ENCODE peak calls at places on chromosomes 11 and 22, in four cellular contexts. S is HepG2, L is GM12878, G is K562. F is an unnamed sample.

GRCh38 chr22:31753005-31753633 is 700 bp upstream of the DEPDC5 start:
- DNase-seq in G (peak), L (no peak), S (peak), F (peak)

GRCh38 chr11:2779499-2779980 is 79.7 kb upstream of the KCNQ1OT1 start:
- DNase-seq in L (no peak), G (peak), S (no peak), F (no peak)

GRCh38 chr11:94171693-94172440 is 43.2 kb downstream of the PANX1 start:
- DNase-seq in S (peak), G (peak), L (no peak), F (peak)

GRCh38 chr11:69449320-69450063 is 32.0 kb upstream of the LINC01488 start:
- DNase-seq in S (peak), G (peak), L (no peak), F (no peak)

GRCh38 chr11:76236092-76237026 is 30.1 kb upstream of the WNT11 start:
- DNase-seq in S (no peak), L (no peak), G (peak), F (peak)

GRCh38 chr11:70464509-70465361 is 66.4 kb downstream of the CTTN start:
- DNase-seq in S (no peak), L (no peak), G (no peak), F (no peak)

GRCh38 chr22:27777128-27777527 is 24.4 kb downstream of the MN1 start:
- DNase-seq in L (no peak), S (no peak), G (no peak), F (no peak)

GRCh38 chr11:118913411-118914125 is 12.2 kb downstream of the BCL9L start:
- DNase-seq in G (no peak), S (no peak), L (no peak), F (no peak)

GRCh38 chr11:46457659-46458058 is 66.1 kb upstream of the CHRM4 start:
- DNase-seq in S (no peak), G (no peak), L (no peak), F (no peak)

GRCh38 chr11:66882540-66882939 is 25.7 kb downstream of the LRFN4 start:
- DNase-seq in S (no peak), G (no peak), L (no peak), F (no peak)

GRCh38 chr22:43230983-43231723 is 44.2 kb upstream of the TTLL12 start:
- DNase-seq in L (no peak), S (peak), G (peak), F (peak)

GRCh38 chr11:34495724-34496377 is 17.7 kb downstream of the ELF5 start:
- DNase-seq in S (peak), L (no peak), G (no peak), F (no peak)

GRCh38 chr11:119377112-119377901 is 4.2 kb downstream of the USP2 start:
- DNase-seq in G (peak), S (no peak), L (no peak), F (no peak)

GRCh38 chr22:19359554-19360299 is 68.2 kb upstream of the CLTCL1 start:
- DNase-seq in S (no peak), G (no peak), L (peak), F (no peak)

GRCh38 chr11:6022954-6023353 is 7.6 kb downstream of the OR56A1 start:
- DNase-seq in S (peak), L (peak), G (peak), F (no peak)

GRCh38 chr22:33242078-33242477 is 183.9 kb upstream of the SYN3 start:
- DNase-seq in L (no peak), S (no peak), G (no peak), F (no peak)

GRCh38 chr22:33240901-33241300 is 182.7 kb upstream of the SYN3 start:
- DNase-seq in L (no peak), S (no peak), G (no peak), F (no peak)
- TF ChIP-seq ATF2 in L (no peak), S (no peak), G (no peak), F (no peak)

GRCh38 chr11:12687216-12687623 is 13.0 kb downstream of the TEAD1 start:
- DNase-seq in S (no peak), G (peak), L (no peak), F (no peak)
- TF ChIP-seq ESRRA in S (no peak), G (no peak), L (no peak), F (no peak)

GRCh38 chr22:37476389-37477329 is 9.5 kb downstream of the MFNG start:
- DNase-seq in G (no peak), L (no peak), S (no peak), F (no peak)

GRCh38 chr22:37482244-37482643 is 3.9 kb downstream of the MFNG start:
- DNase-seq in L (no peak), G (no peak), S (no peak), F (no peak)

GRCh38 chr22:37481347-37481907 is 4.8 kb downstream of the MFNG start:
- DNase-seq in S (no peak), L (no peak), G (no peak), F (no peak)

GRCh38 chr22:37480387-37481346 is 5.5 kb downstream of the MFNG start:
- DNase-seq in S (no peak), G (no peak), L (no peak), F (no peak)

GRCh38 chr22:37479196-37479595 is 7.0 kb downstream of the MFNG start:
- DNase-seq in G (no peak), L (no peak), S (no peak), F (no peak)
- TF ChIP-seq ATF2 in G (no peak), L (no peak), S (no peak), F (no peak)

DNA sequence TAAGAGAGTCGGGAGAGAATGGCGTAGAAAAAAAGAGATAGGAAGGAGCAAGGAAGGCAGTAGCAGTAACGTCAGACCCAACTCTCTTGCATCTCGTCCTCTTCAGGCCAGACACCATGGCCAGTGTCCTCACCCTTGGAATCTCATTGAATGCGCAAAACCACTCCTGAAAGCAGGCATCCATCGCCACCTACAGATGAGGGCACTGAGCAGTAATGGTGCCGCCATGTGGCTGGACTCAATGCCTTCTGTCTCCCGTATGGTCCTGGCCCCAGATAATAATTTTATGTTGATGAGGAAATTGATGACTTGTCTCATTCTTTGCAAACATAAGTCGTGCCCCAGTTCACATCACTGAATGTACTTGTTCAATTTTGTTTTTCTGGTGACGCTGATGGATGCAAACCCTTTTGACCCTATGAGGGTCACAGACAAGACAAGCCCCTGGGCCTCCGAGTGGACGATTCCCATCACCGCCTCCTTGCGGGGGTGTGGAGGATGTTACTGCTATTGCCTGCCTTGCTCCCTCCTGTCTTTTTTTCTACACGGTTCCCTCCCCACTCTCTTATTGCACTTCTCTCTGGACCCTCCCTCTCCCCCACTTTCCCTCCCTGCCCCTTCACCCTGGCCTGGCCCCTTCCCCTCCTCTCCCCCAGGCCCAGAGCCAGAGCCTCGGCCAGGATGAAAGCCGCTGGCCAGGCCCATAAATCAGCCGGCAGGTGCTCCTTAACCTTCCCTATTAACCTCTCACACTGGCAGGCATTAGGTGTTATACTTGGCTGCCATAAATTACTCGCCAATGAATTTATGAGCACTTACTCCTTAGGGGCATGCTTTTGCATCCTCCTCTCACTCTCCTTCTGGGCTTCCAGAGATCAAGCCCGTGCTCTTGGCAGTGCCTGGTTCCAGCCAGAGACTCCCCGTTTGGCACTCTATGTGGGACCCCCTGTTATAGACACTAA is 18.1 kb upstream of the ALX4 start:
- DNase-seq in G (no peak), L (no peak), S (no peak), F (no peak)
- TF ChIP-seq ESRRA in G (no peak), L (no peak), S (no peak), F (no peak)

DNA sequence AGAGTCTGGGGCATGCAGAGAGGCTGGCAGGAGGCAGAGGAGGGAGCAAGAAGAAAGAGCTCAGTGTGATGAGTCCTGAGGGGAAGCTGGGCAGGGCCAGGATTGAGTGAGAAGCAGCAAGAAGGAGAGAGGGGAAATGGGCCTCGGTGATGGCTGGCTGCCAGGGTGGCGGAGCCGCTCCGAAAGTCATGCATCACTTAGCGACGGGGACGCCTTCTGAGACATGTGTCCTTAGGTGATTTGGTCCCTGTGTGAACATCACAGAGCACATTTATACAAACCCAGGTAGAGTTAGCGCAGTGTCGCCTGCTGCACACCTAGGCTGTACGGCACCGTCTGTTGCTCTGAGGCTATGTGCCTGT is 15.1 kb downstream of the TBC1D22A start:
- DNase-seq in L (no peak), S (no peak), G (no peak), F (no peak)
- TF ChIP-seq ATF2 in L (no peak), S (no peak), G (no peak), F (no peak)

GRCh38 chr11:44955019-44955738 is 4.5 kb upstream of the TP53I11 start:
- DNase-seq in S (no peak), L (no peak), G (peak), F (no peak)
- TF ChIP-seq ESRRA in S (no peak), L (no peak), G (no peak), F (no peak)

GRCh38 chr11:10866893-10867331 is 9.1 kb upstream of the ZBED5 start:
- DNase-seq in G (no peak), S (no peak), L (no peak), F (no peak)
- TF ChIP-seq ATF2 in G (no peak), S (no peak), L (no peak), F (no peak)

GRCh38 chr11:96520939-96521338 is 131.1 kb downstream of the JRKL start:
- DNase-seq in S (no peak), G (no peak), L (no peak), F (no peak)

GRCh38 chr11:96530473-96530872 is 140.7 kb downstream of the JRKL start:
- DNase-seq in L (no peak), S (no peak), G (no peak), F (no peak)

DNA sequence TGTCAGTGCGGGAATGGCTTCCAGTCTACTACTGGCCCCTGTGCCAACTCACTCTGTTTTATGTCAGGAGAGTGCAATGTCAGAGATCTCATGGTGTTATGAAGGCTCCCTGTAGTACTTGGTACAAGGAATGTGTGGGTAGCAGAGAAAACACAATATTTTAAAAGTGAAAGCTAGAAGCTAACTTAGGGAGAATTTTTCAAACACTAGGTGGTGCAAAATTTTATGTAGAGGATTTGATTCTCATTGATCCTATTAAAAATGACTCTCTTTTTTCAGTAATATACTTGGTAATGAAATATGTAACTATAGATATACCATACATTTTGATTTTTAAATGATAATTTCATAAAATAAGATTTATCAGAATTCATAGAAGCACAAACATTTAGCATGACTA is 134.7 kb downstream of the JRKL start:
- DNase-seq in G (no peak), S (no peak), L (no peak), F (no peak)
- TF ChIP-seq ESRRA in G (no peak), S (no peak), L (no peak), F (no peak)

GRCh38 chr11:17917556-17917955 is 95.3 kb downstream of the SERGEF start:
- DNase-seq in G (no peak), S (no peak), L (no peak), F (no peak)

GRCh38 chr11:17914957-17915356 is 97.9 kb downstream of the SERGEF start:
- DNase-seq in L (no peak), G (no peak), S (no peak), F (no peak)

GRCh38 chr11:17918049-17918605 is 94.7 kb downstream of the SERGEF start:
- DNase-seq in G (no peak), L (no peak), S (no peak), F (no peak)

GRCh38 chr11:17915500-17916143 is 97.2 kb downstream of the SERGEF start:
- DNase-seq in S (no peak), G (no peak), L (no peak), F (no peak)
- TF ChIP-seq ATF2 in S (no peak), G (no peak), L (no peak), F (no peak)

GRCh38 chr11:131681875-131682274 is 311.5 kb downstream of the NTM start:
- DNase-seq in L (no peak), G (no peak), S (no peak), F (no peak)

GRCh38 chr11:131674051-131674755 is 303.8 kb downstream of the NTM start:
- DNase-seq in S (peak), L (no peak), G (peak), F (peak)

GRCh38 chr11:131678658-131679340 is 308.4 kb downstream of the NTM start:
- DNase-seq in L (no peak), G (no peak), S (no peak), F (no peak)

GRCh38 chr11:131675489-131675888 is 305.1 kb downstream of the NTM start:
- DNase-seq in S (no peak), L (no peak), G (no peak), F (no peak)

DNA sequence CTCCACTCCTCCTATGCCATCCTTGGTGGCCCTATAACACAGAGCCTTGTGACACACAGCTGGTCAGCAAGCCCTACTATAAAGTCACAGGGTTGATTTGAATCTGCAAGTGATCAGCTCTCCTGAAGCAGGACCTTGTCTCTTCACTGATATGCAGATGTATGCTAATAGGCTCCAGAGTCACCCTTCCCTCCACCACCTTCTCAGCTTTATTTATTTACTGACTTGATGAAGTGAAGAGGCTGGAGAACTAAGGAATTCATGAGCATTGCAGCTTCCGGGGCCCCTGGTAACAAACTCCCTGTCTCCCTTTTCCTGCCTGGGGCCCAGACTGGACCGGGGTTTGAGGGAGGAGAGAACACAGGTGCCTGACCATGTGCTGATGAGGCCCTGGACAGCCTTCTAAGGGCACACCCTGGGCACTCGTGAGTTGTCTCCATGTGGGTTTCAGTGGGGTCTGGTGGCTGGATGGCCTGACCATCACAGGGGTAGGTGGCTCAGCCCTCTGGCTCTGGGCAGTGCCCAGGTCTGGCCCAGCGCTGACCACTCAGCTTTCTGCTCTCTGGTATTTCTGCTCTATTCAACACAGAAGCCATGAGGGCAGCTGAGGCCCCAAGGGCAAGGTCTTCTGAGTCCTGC is 307.5 kb downstream of the NTM start:
- DNase-seq in L (no peak), S (no peak), G (no peak), F (no peak)
- TF ChIP-seq ESRRA in L (no peak), S (no peak), G (no peak), F (no peak)

F was measured in WTC11.